ENCODE peak calls at places on chromosomes 6 and 20, in eight cellular contexts. S, J, W, H, D, X, N and C are unnamed samples.

GRCh38 chr6:129200151-129200550 is 317.2 kb downstream of the LAMA2 start:
- DNase-seq in H (no peak), S (no peak), W (no peak), X (no peak), D (no peak), N (no peak), J (no peak), C (no peak)

GRCh38 chr6:412146-412886 is 20.8 kb downstream of the IRF4 start:
- DNase-seq in J (no peak), X (no peak), S (no peak), H (no peak), N (no peak), D (no peak), W (no peak), C (no peak)

GRCh38 chr20:54267510-54268003 is 59.7 kb downstream of the PFDN4 start:
- DNase-seq in H (no peak), W (peak), X (peak), D (peak), N (no peak), J (no peak), S (peak), C (no peak)

GRCh38 chr6:140446241-140446640 is 1071.8 kb upstream of the CITED2 start:
- DNase-seq in D (no peak), W (no peak), X (no peak), H (no peak), S (no peak), J (no peak), N (no peak), C (no peak)

GRCh38 chr6:53926505-53926904 is 131.7 kb downstream of the LRRC1 start:
- DNase-seq in D (no peak), N (peak), S (no peak), J (no peak), H (no peak), X (peak), W (peak), C (no peak)

GRCh38 chr20:45450097-45450818 is 19.3 kb upstream of the WFDC2 start:
- DNase-seq in X (peak), W (peak), J (no peak), H (no peak), D (no peak), S (no peak), N (peak), C (no peak)

GRCh38 chr20:10110151-10110550 is 75.4 kb downstream of the ANKEF1 start:
- DNase-seq in J (no peak), H (no peak), X (peak), S (no peak), N (no peak), W (no peak), D (no peak), C (no peak)

GRCh38 chr6:46098678-46099077 is 31.1 kb upstream of the ENPP4 start:
- DNase-seq in N (no peak), D (peak), S (no peak), H (peak), W (no peak), X (no peak), J (peak), C (no peak)

GRCh38 chr6:123940551-123940950 is 136.9 kb downstream of the NKAIN2 start:
- DNase-seq in S (no peak), N (peak), X (peak), W (no peak), H (no peak), D (no peak), J (no peak), C (no peak)

GRCh38 chr6:142943746-142944125 is 1.2 kb downstream of the HIVEP2 start:
- DNase-seq in J (no peak), N (peak), W (peak), S (no peak), D (peak), H (no peak), X (peak), C (no peak)

GRCh38 chr6:133645000-133645619 is 243.8 kb upstream of the TCF21 start:
- DNase-seq in W (peak), S (no peak), N (peak), D (no peak), J (no peak), H (no peak), X (peak), C (no peak)

GRCh38 chr6:109282732-109283131 is 99.5 kb downstream of the CD164 start:
- DNase-seq in W (no peak), D (no peak), S (no peak), H (no peak), X (no peak), N (no peak), J (no peak), C (no peak)

GRCh38 chr20:17995967-17996819 is 27.4 kb downstream of the MGME1 start:
- DNase-seq in H (no peak), S (peak), J (no peak), D (peak), W (peak), N (peak), X (peak), C (peak)

GRCh38 chr20:37571033-37571432 is 43.4 kb upstream of the BLCAP start:
- DNase-seq in W (no peak), S (no peak), H (no peak), X (no peak), N (no peak), D (no peak), J (no peak), C (no peak)

GRCh38 chr6:158558415-158559306 is 1.2 kb upstream of the TMEM181 start:
- DNase-seq in S (no peak), D (no peak), J (no peak), X (no peak), N (no peak), H (no peak), W (no peak), C (no peak)
- H3K4me3 ChIP-seq in S (no peak), D (no peak), J (no peak), X (no peak), N (no peak), H (no peak), W (no peak), C (no peak)

GRCh38 chr6:42138190-42138589 is 4.2 kb downstream of the C6orf132 start:
- DNase-seq in D (no peak), H (no peak), W (no peak), J (no peak), S (no peak), X (no peak), N (no peak), C (no peak)

GRCh38 chr6:42135722-42136121 is 6.7 kb downstream of the C6orf132 start:
- DNase-seq in X (no peak), S (no peak), W (no peak), H (no peak), N (no peak), D (no peak), J (no peak), C (no peak)

GRCh38 chr6:42135161-42135560 is 7.3 kb downstream of the C6orf132 start:
- DNase-seq in S (no peak), D (no peak), N (no peak), H (no peak), J (no peak), X (no peak), W (no peak), C (no peak)

GRCh38 chr6:42137192-42137753 is 5.1 kb downstream of the C6orf132 start:
- DNase-seq in J (no peak), H (no peak), S (no peak), X (no peak), N (no peak), W (no peak), D (no peak), C (no peak)

DNA sequence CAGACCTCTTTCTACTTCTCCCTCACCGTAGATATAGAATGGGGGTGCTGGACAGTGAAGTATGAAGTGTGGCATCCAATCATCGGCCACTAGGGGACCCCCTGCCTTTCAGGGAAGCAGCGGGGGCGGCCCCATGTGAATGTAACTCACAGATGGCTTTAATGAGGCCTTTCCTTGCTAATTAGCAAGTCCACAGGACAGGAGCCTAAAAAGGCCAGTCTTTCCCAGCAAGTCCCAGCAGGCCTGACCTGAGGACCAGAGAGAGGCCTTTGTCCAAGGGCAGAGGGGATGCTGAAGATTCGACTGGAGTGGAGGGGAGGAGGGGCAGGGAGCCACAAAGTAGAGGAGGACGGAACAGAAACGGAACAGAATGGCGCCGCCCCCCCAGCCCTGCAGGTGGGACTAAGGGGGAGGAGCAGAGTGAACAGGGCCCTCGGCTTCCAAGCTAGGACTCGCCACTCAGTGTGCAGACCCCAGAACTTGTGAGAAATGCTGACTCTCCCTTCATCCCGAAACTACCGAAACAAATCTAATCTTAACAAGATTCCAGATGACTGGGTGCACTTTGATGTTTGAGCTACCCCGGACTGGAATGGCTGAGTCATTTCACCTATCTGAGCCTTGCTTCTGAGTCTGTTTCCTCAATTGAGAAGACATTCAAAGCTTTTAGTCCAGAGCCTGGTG is 5.8 kb downstream of the C6orf132 start:
- DNase-seq in N (peak), J (no peak), W (peak), X (peak), H (no peak), D (no peak), S (no peak), C (no peak)
- H3K4me3 ChIP-seq in N (peak), J (no peak), W (no peak), X (no peak), H (no peak), D (no peak), S (no peak), C (no peak)

GRCh38 chr20:57560554-57561355 is at the start of gene PCK1:
- DNase-seq in H (peak), X (peak), W (peak), D (peak), J (no peak), S (no peak), N (peak), C (peak)
- H3K4me3 ChIP-seq in H (no peak), X (no peak), W (no peak), D (no peak), J (no peak), S (no peak), N (no peak), C (no peak)

DNA sequence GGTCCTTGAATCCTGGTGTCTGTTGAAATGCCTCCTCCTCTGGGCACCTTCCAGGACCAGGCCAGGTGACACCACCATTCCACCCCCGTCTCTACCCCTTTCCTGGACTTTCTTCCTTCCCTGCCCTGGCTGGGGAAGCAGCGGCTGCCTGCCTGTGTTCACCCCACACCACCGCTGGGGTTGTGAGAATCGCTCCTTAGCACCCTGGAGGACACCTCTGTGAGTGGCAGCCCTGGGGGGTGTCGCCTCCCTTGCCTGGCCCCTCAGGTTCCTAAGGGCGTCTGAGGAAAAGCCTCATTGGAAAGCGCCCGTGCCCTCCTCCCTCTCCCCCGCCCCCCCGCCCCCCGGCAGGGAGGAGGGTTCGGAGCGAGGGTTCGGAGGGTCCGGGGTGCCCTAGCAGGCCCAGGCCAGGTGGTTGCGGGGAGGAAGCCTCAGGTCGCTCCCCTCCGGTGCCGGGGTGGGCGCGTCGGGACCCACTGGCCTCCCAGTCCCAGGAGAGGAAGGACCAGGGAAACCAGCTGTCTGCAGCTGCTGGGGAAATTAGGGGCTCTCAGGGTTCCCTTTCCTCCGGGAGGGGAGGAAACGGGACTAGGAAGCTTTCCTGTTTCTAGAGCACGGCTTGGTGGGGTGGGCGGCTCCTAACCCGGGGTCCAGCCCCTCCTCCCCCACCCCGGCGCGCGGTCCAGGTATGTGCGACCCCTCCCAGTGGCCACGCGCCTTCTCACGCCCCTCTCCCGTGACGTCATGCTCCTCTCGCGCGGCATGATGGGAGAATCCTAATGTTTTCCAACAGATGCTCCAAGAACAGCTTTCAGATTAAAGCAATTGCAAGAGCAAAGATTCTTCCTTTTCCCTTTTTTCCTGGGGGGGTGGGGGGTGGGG is at the start of gene PHACTR3:
- DNase-seq in N (no peak), X (no peak), D (no peak), S (no peak), W (no peak), H (no peak), J (peak), C (no peak)
- H3K4me3 ChIP-seq in N (no peak), X (no peak), D (no peak), S (no peak), W (no peak), H (no peak), J (peak), C (peak)

GRCh38 chr20:50416269-50416863 is 93.8 kb upstream of the PTPN1 start:
- DNase-seq in J (no peak), D (peak), H (peak), W (no peak), N (no peak), X (no peak), S (no peak), C (no peak)
- H3K4me3 ChIP-seq in J (no peak), D (no peak), H (peak), W (no peak), N (no peak), X (no peak), S (no peak), C (no peak)

GRCh38 chr6:57024775-57025174 is 21.7 kb upstream of the KIAA1586 start:
- DNase-seq in J (no peak), S (no peak), H (no peak), N (no peak), W (no peak), D (no peak), X (no peak), C (no peak)

GRCh38 chr6:57029213-57029612 is 17.3 kb upstream of the KIAA1586 start:
- DNase-seq in N (no peak), X (no peak), J (no peak), H (no peak), S (no peak), W (no peak), D (no peak), C (no peak)

GRCh38 chr6:57033228-57033627 is 13.3 kb upstream of the KIAA1586 start:
- DNase-seq in X (no peak), D (no peak), J (no peak), N (no peak), S (no peak), W (no peak), H (no peak), C (no peak)

GRCh38 chr6:57024321-57024720 is 22.2 kb upstream of the KIAA1586 start:
- DNase-seq in W (no peak), N (no peak), X (no peak), S (no peak), J (no peak), H (no peak), D (no peak), C (no peak)

DNA sequence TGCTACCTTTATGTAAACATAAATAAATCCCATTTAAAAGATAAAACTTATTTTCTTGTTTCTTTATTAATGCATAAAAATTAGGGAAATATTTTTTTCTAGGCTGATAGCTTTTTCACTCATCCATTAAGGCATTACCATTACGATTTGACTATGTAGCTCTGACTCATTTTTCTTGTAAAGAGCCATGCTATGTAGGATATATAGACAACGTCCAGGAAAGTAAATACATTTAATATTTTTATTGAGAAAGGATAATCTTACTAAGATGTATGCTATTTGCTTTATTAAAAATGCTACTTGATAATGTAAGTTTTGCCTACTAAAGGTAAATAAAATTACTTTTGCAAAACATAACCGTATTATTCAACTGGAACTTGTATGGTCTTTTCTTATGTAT is 19.2 kb upstream of the KIAA1586 start:
- DNase-seq in S (no peak), J (no peak), W (no peak), N (no peak), X (no peak), D (no peak), H (no peak), C (no peak)
- H3K4me3 ChIP-seq in S (no peak), J (no peak), W (no peak), N (no peak), X (no peak), D (no peak), H (no peak), C (no peak)